ENCODE peak calls at places on chromosome 4, in four cellular contexts. X is fibroblast of villous mesenchyme, K is choroid plexus epithelial cell, V is ovary. S is an unnamed sample.

GRCh38 chr4:137700072-137700471 is 167.8 kb upstream of the PCDH18 start:
- DNase-seq in X (no peak), K (peak; percentile 36), V (no peak), S (no peak)

GRCh38 chr4:142307857-142308256 is 538.2 kb downstream of the INPP4B start:
- DNase-seq in V (no peak), X (no peak), K (no peak), S (no peak)

GRCh38 chr4:165379662-165380061 is 854 bp downstream of the CPE start:
- DNase-seq in V (peak; percentile 34), X (no peak), K (peak; percentile 61), S (no peak)

GRCh38 chr4:153834901-153835300 is 46.0 kb upstream of the SFRP2 start:
- DNase-seq in V (no peak), X (no peak), K (no peak), S (no peak)

GRCh38 chr4:75992462-75992861 is 1.7 kb upstream of the SDAD1 start:
- DNase-seq in K (no peak), V (no peak), X (no peak), S (no peak)

GRCh38 chr4:24364249-24364648 is 220.1 kb downstream of the DHX15 start:
- DNase-seq in V (no peak), X (no peak), K (no peak), S (no peak)

GRCh38 chr4:82422616-82423015 is 7.6 kb downstream of the HNRNPDL start:
- DNase-seq in V (no peak), X (no peak), K (no peak), S (peak; percentile 15)

GRCh38 chr4:98482847-98483806 is 175.3 kb downstream of the TSPAN5 start:
- DNase-seq in X (no peak), K (peak; percentile 48), V (no peak), S (peak; percentile 65)

GRCh38 chr4:107603430-107603829 is 116.6 kb downstream of the PAPSS1 start:
- DNase-seq in K (peak; percentile 56), X (peak; percentile 73), V (no peak), S (no peak)

GRCh38 chr4:85520765-85521749 is 46.1 kb downstream of the ARHGAP24 start:
- DNase-seq in V (no peak), K (no peak), X (no peak), S (no peak)

GRCh38 chr4:19177616-19178015 is 1074.1 kb upstream of the SLIT2 start:
- DNase-seq in X (peak; percentile 17), V (no peak), K (peak; percentile 53), S (no peak)

GRCh38 chr4:84579410-84579791 is 3.5 kb upstream of the CDS1 start:
- DNase-seq in X (no peak), V (no peak), K (peak; percentile 46), S (no peak)

GRCh38 chr4:112664611-112665010 is 27.7 kb downstream of the LARP7 start:
- DNase-seq in V (no peak), K (no peak), X (no peak), S (no peak)

GRCh38 chr4:136650541-136651277 is 881.6 kb downstream of the PCDH18 start:
- DNase-seq in K (peak; percentile 84), X (peak; percentile 11), V (no peak), S (peak; percentile 8)

GRCh38 chr4:109033993-109034392 is 268.5 kb downstream of the COL25A1 start:
- DNase-seq in V (no peak), K (no peak), X (no peak), S (no peak)

GRCh38 chr4:54657556-54658313 is at the start of gene KIT:
- DNase-seq in K (peak; percentile 23), X (no peak), V (peak; percentile 83), S (no peak)

GRCh38 chr4:169152899-169153298 is 117.9 kb downstream of the SH3RF1 start:
- DNase-seq in X (no peak), V (no peak), K (no peak), S (no peak)

GRCh38 chr4:71261633-71262121 is 77.1 kb upstream of the SLC4A4 start:
- DNase-seq in K (no peak), X (peak; percentile 8), V (no peak), S (peak; percentile 51)

GRCh38 chr4:7379161-7379560 is 55.6 kb downstream of the PSAPL1 start:
- DNase-seq in V (no peak), K (no peak), X (no peak), S (no peak)

GRCh38 chr4:73718375-73719373 is 21.7 kb upstream of the CXCL8 start:
- DNase-seq in K (no peak), V (no peak), X (no peak), S (peak; percentile 66)

GRCh38 chr4:127622923-127623754 is 9.6 kb upstream of the INTU start:
- DNase-seq in X (peak; percentile 11), K (peak; percentile 47), V (peak; percentile 45), S (no peak)

GRCh38 chr4:21512351-21512750 is 436.2 kb downstream of the KCNIP4 start:
- DNase-seq in X (peak; percentile 63), V (no peak), K (peak; percentile 85), S (peak; percentile 18)
- TF ChIP-seq CTCF in X (peak; percentile 55), V (no peak), K (peak; percentile 66), S (peak; percentile 11)

GRCh38 chr4:186840222-186840701 is 116.6 kb upstream of the FAT1 start:
- DNase-seq in X (peak; percentile 28), K (peak; percentile 78), V (peak; percentile 22), S (no peak)
- H3K4me3 ChIP-seq in X (no peak overlapping the region), K (peak overlapping the region; percentile 22), V (no peak overlapping the region), S (no peak overlapping the region)

GRCh38 chr4:184506527-184507121 is 32.3 kb upstream of the IRF2 start:
- DNase-seq in K (no peak), X (no peak), V (no peak), S (peak; percentile 89)
- TF ChIP-seq CTCF in K (peak; percentile 28), X (no peak), V (no peak), S (peak; percentile 56)

GRCh38 chr4:140003851-140004579 is 150.0 kb downstream of the MAML3 start:
- DNase-seq in X (no peak), V (no peak), K (no peak), S (no peak)

GRCh38 chr4:140000232-140000631 is 153.8 kb downstream of the MAML3 start:
- DNase-seq in V (no peak), X (no peak), K (no peak), S (no peak)

GRCh38 chr4:140005699-140006098 is 148.3 kb downstream of the MAML3 start:
- DNase-seq in V (no peak), X (no peak), K (no peak), S (no peak)

DNA sequence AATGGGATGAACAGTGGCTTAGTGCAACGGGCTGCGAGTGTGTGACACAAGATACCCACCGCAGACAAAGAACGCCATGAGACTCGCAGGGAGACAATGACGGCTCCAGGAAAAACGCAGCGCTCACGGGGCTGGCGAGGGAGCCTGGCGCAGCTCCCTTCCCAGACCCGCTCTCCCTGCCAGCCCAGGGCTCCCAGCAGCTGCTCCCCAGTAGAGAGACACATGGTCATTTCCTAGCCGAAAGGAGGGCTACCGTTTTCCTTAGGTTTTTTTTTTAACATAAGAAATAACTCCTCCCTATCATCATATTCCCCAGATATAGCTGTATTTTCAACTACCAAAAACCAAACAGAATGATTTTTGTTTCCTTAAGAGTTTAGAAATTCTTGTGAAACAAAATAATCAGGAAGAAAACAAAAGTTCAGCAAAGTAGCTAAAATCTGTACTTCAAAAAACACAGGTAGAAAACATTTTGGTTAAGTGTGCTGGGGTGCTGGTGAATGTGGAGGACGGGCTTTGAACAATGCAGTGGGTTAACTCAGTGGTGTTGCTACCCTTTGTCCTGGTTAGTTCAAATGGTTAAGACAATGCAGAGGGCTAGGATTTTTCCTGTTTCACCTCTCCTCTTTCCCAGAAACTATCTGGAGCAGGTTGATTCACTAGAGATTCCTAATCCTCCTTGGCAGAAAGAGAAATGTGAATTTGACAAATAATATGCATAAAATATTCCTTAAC is 149.2 kb downstream of the MAML3 start:
- DNase-seq in K (peak; percentile 44), V (peak; percentile 64), X (peak; percentile 34), S (no peak)
- H3K4me3 ChIP-seq in K (peak overlapping the region; percentile 55), V (peak overlapping the region; percentile 30), X (peak overlapping the region; percentile 30), S (no peak overlapping the region)

GRCh38 chr4:26682436-26682835 is 98.6 kb downstream of the TBC1D19 start:
- DNase-seq in K (no peak), V (no peak), X (no peak), S (no peak)
- TF ChIP-seq CTCF in K (no peak), V (no peak), X (no peak), S (no peak)

GRCh38 chr4:25696409-25696808 is 40.8 kb downstream of the SLC34A2 start:
- DNase-seq in V (no peak), K (no peak), X (no peak), S (no peak)
- H3K4me3 ChIP-seq in V (no peak overlapping the region), K (no peak overlapping the region), X (no peak overlapping the region), S (no peak overlapping the region)

GRCh38 chr4:171851295-171851694 is 38.1 kb downstream of the GALNTL6 start:
- DNase-seq in K (no peak), X (no peak), V (no peak), S (no peak)
- TF ChIP-seq CTCF in K (no peak), X (no peak), V (no peak), S (no peak)

DNA sequence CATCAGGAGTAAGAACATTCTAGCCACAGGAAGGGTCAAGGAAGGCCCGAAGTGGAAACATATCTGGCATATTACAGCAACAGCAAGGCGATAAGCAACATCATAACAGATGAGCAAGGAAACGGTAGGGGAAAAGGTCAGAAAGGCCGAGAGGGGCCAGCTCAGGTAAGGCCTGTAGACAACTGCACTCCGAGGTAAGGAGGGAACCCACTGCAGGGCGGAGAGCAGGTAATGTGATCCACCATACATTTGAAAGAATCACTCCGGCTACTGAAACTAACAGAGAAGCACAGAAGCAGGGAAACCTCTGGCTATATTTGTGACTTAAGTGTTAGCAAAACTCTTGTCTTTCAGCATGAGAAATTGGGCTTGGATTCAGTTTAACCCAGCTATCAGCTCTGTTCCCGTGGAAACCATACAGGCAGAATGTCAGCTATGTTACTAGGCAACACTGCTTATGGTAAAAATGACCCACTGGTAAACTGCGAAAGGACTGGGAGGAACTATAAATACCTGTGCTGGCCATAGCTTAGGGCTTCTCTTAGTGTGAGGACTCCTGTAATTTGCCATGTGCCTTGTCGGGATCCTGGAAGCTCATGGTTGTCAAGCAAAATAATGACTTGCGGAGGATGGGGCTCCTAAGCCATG is 31.0 kb downstream of the FRYL start:
- DNase-seq in X (no peak), V (no peak), K (peak; percentile 32), S (no peak)
- H3K4me3 ChIP-seq in X (no peak overlapping the region), V (no peak overlapping the region), K (no peak overlapping the region), S (no peak overlapping the region)

GRCh38 chr4:57303012-57303751 is 193.0 kb upstream of the IGFBP7 start:
- DNase-seq in K (peak; percentile 6), X (no peak), V (no peak), S (no peak)
- TF ChIP-seq CTCF in K (peak; percentile 12), X (no peak), V (no peak), S (no peak)